ENCODE peak calls at places on chromosome 2, in five cellular contexts. O is heart left ventricle; J is CD8-positive, alpha-beta T cell; G is breast epithelium; T is uterus. P is an unnamed sample.
A peak's percentile ranks its signal among the peaks of the same experiment; 100 is the strongest.

GRCh38 chr2:41909584-41909983 is 138.2 kb upstream of the PKDCC start:
- DNase-seq in O (no peak), J (no peak), G (no peak), T (no peak), P (no peak)

GRCh38 chr2:24893934-24894333 is 26.1 kb downstream of the ADCY3 start:
- DNase-seq in O (no peak), J (no peak), G (no peak), T (no peak), P (no peak)

GRCh38 chr2:100741880-100742814 is 77.8 kb upstream of the NPAS2 start:
- DNase-seq in O (peak; percentile 37), J (no peak), G (no peak), T (peak; percentile 71), P (no peak)

GRCh38 chr2:13522917-13523821 is 806.4 kb downstream of the TRIB2 start:
- DNase-seq in O (peak; percentile 10), J (no peak), G (no peak), T (peak; percentile 31), P (peak; percentile 37)

GRCh38 chr2:28394331-28394877 is 1.7 kb downstream of the FOSL2 start:
- DNase-seq in O (peak; percentile 65), J (no peak), G (peak; percentile 71), T (peak; percentile 40), P (no peak)

GRCh38 chr2:50148632-50149031 is 883.3 kb downstream of the NRXN1 start:
- DNase-seq in O (no peak), J (no peak), G (no peak), T (no peak), P (no peak)

GRCh38 chr2:220687231-220687843 is 884.8 kb downstream of the EPHA4 start:
- DNase-seq in O (peak; percentile 70), J (peak; percentile 66), G (peak; percentile 61), T (peak; percentile 61), P (peak; percentile 1)

GRCh38 chr2:96091141-96091710 is 25.1 kb downstream of the ADRA2B start:
- DNase-seq in O (no peak), J (no peak), G (peak; percentile 35), T (no peak), P (no peak)

GRCh38 chr2:156320491-156320896 is 12.0 kb downstream of the NR4A2 start:
- DNase-seq in O (peak; percentile 60), J (no peak), G (no peak), T (peak; percentile 42), P (no peak)

GRCh38 chr2:234514873-234515638 is 18.2 kb upstream of the ARL4C start:
- DNase-seq in O (no peak), J (no peak), G (no peak), T (no peak), P (no peak)

DNA sequence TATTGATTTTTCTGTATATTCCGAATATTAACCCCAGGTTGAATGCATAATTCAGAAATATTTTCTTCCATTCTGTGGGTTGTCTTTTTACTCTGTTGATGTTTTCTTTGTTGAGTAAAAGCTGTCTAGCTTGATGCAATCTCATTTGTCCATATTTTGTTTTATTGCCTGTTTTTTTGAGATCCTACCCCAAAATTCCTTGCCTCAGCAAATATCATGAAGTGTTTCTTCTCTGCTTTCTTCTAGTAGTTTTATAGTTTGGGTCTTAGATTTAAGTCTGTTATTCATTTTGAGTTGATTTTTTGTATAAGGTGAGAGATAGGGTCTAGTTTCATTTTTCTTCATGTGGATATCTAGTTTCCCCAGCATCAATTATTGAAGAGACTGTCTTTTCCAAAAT is 467.9 kb upstream of the GCFC2 start:
- DNase-seq in O (no peak), J (no peak), G (no peak), T (no peak), P (no peak)
- H3K4me3 ChIP-seq in O (no peak overlapping the region), J (no peak overlapping the region), G (no peak overlapping the region), T (no peak overlapping the region), P (no peak overlapping the region)

GRCh38 chr2:74138952-74139323 is 8.8 kb downstream of the BOLA3 start:
- DNase-seq in O (no peak), J (no peak), G (no peak), T (no peak), P (no peak)
- TF ChIP-seq CTCF in O (no peak), J (no peak), G (no peak), T (no peak), P (no peak)

GRCh38 chr2:165794520-165794882 is 454 bp upstream of the GALNT3 start:
- DNase-seq in O (peak; percentile 12), J (peak; percentile 70), G (peak; percentile 52), T (peak; percentile 14), P (no peak)

GRCh38 chr2:165793779-165794519 is at the start of gene GALNT3:
- DNase-seq in O (peak; percentile 9), J (peak; percentile 57), G (peak; percentile 92), T (peak; percentile 14), P (peak; percentile 77)

GRCh38 chr2:165793161-165793778 is 777 bp downstream of the GALNT3 start:
- DNase-seq in O (no peak), J (peak; percentile 48), G (peak; percentile 53), T (no peak), P (no peak)

GRCh38 chr2:165790461-165790860 is 3.6 kb downstream of the GALNT3 start:
- DNase-seq in O (no peak), J (no peak), G (no peak), T (no peak), P (no peak)

GRCh38 chr2:165791811-165792454 is 2.1 kb downstream of the GALNT3 start:
- DNase-seq in O (no peak), J (no peak), G (no peak), T (no peak), P (no peak)
- H3K4me3 ChIP-seq in O (no peak overlapping the region), J (no peak overlapping the region), G (no peak overlapping the region), T (no peak overlapping the region), P (no peak overlapping the region)

GRCh38 chr2:149611100-149611820 is 23.7 kb upstream of the MMADHC start:
- DNase-seq in O (no peak), J (no peak), G (no peak), T (no peak), P (no peak)
- TF ChIP-seq CTCF in O (no peak), J (no peak), G (no peak), T (no peak), P (peak; percentile 38)

DNA sequence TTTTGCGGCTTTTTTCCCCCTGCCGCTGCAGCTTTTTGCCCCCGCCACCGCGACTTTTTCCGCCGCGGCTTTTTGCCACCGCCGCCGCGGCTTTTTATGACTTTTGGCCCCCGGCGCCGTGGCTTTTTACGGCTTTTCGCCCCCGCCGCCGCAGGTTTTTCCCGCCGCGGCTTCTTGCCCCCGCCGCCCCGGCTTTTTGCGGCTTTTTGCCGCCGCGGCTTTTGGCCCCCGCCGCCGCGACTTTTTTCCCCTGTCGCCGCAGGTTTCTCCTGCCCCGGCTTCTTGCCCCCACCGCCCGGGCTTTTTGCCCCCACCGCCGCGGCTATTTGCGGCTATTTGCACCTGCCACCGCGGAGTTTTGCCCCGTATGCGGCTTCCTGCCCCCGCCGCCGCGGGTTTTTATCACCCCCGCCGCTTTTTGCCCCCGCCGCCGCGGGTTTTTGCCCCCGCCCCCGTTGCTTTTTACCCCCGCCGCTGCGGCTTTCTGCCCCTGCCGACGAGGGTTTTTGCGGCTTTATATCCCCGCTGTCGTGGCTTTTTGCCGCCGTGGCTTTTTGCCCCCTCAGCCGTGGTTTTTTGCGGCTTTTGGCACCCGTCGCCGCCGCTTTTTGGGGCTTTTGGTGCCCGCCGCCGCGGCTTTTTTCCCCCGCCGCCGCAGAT is 2750.9 kb downstream of the RPIA start:
- DNase-seq in O (no peak), J (no peak), G (peak; percentile 54), T (no peak), P (no peak)
- H3K4me3 ChIP-seq in O (peak overlapping the region; percentile 45), J (no peak overlapping the region), G (peak overlapping the region; percentile 41), T (no peak overlapping the region), P (peak overlapping the region; percentile 28)

GRCh38 chr2:201419057-201419635 is 32.1 kb downstream of the TRAK2 start:
- DNase-seq in O (peak; percentile 16), J (no peak), G (no peak), T (no peak), P (no peak)
- TF ChIP-seq CTCF in O (peak; percentile 35), J (no peak), G (no peak), T (no peak), P (peak; percentile 61)

GRCh38 chr2:227867386-227867785 is 4.0 kb upstream of the DAW1 start:
- DNase-seq in O (no peak), J (no peak), G (no peak), T (no peak), P (no peak)

GRCh38 chr2:227862227-227862740 is 9.1 kb upstream of the DAW1 start:
- DNase-seq in O (no peak), J (no peak), G (no peak), T (no peak), P (no peak)

GRCh38 chr2:227862741-227863588 is 8.5 kb upstream of the DAW1 start:
- DNase-seq in O (no peak), J (no peak), G (no peak), T (no peak), P (no peak)

GRCh38 chr2:227865281-227865680 is 6.2 kb upstream of the DAW1 start:
- DNase-seq in O (no peak), J (no peak), G (no peak), T (no peak), P (no peak)

DNA sequence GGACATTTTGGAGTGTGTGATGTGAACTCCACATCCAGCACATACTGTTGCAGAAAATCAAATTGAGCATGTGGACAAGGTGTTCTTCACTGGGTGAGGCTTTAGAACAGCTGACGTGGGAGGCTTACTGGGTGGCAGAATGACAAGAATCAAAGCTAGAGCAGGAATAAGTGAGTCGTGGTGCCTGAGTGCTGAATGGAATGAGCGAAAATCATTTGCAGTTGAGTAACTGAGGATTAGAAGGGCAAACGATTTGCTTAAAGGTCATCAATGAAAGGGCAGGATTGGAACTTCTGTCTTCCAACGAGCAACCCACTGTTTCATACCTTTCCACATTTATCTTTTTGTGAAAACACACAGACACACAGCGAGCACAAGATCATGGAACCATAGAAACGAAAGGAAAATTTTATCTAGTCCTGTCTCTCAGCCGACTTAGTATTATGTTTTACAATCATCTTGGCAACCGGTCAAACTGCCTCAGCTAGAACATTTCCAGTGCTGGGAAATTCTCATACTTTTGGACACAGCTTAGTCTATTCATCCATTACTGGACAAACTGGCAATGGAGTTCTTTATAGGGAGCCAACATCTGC is 7.2 kb upstream of the DAW1 start:
- DNase-seq in O (no peak), J (no peak), G (no peak), T (no peak), P (no peak)
- H3K4me3 ChIP-seq in O (no peak overlapping the region), J (no peak overlapping the region), G (peak overlapping the region; percentile 45), T (no peak overlapping the region), P (no peak overlapping the region)

P was measured in LNCaP clone FGC.